ENCODE peak calls at places on chromosomes 7 and 10, in four cellular contexts. J is right cardiac atrium, X is NCI-H226, E is tibial artery. B is an unnamed sample.

GRCh38 chr7:21618706-21619105 is 75.9 kb downstream of the DNAH11 start:
- DNase-seq in J (no peak), X (no peak), E (no peak), B (no peak)

GRCh38 chr10:17216901-17217395 is 11.1 kb upstream of the VIM start:
- DNase-seq in X (no peak), J (no peak), E (no peak), B (no peak)

GRCh38 chr7:26704786-26705185 is 159.6 kb downstream of the SKAP2 start:
- DNase-seq in E (no peak), J (no peak), X (no peak), B (no peak)

GRCh38 chr10:114042895-114043531 is 653 bp upstream of the ADRB1 start:
- DNase-seq in E (no peak), X (no peak), J (peak), B (no peak)

GRCh38 chr7:4227105-4228010 is 454.7 kb upstream of the FOXK1 start:
- DNase-seq in E (no peak), X (no peak), J (no peak), B (peak)

GRCh38 chr10:33612116-33612515 is 277.6 kb upstream of the NRP1 start:
- DNase-seq in X (no peak), E (no peak), J (no peak), B (no peak)

GRCh38 chr10:60645928-60646433 is 132.3 kb upstream of the CDK1 start:
- DNase-seq in J (no peak), E (no peak), X (no peak), B (no peak)

GRCh38 chr7:36227223-36227622 is 74.2 kb downstream of the EEPD1 start:
- DNase-seq in J (peak), X (no peak), E (peak), B (no peak)

GRCh38 chr7:21028186-21028989 is 241.7 kb upstream of the SP8 start:
- DNase-seq in E (peak), J (no peak), X (peak), B (peak)

GRCh38 chr10:26665080-26666048 is 32.1 kb upstream of the PDSS1 start:
- DNase-seq in E (no peak), J (no peak), X (no peak), B (no peak)

GRCh38 chr7:156152380-156152779 is 340.1 kb upstream of the SHH start:
- DNase-seq in J (no peak), X (no peak), E (no peak), B (no peak)

GRCh38 chr7:71521506-71521905 is 389.6 kb downstream of the GALNT17 start:
- DNase-seq in J (peak), E (peak), X (no peak), B (no peak)

GRCh38 chr10:96334888-96335526 is 23.8 kb downstream of the OPALIN start:
- DNase-seq in X (no peak), J (no peak), E (no peak), B (peak)

GRCh38 chr7:133676805-133677370 is 424.0 kb downstream of the EXOC4 start:
- DNase-seq in E (no peak), X (peak), J (no peak), B (no peak)

GRCh38 chr10:4953405-4953804 is 9.8 kb upstream of the AKR1C1 start:
- DNase-seq in E (no peak), J (no peak), X (no peak), B (no peak)

GRCh38 chr7:105954711-105955110 is 8.4 kb upstream of the CDHR3 start:
- DNase-seq in X (no peak), J (no peak), E (no peak), B (no peak)

GRCh38 chr7:96084880-96085551 is 236.9 kb downstream of the SLC25A13 start:
- DNase-seq in X (peak), E (no peak), J (no peak), B (no peak)

GRCh38 chr10:70418229-70418628 is 14.3 kb downstream of the EIF4EBP2 start:
- DNase-seq in X (peak), J (no peak), E (no peak), B (no peak)

GRCh38 chr10:102324061-102324460 is 71.4 kb upstream of the NFKB2 start:
- DNase-seq in X (peak), J (no peak), E (no peak), B (no peak)

GRCh38 chr10:117741524-117741923 is 199.0 kb downstream of the EMX2 start:
- DNase-seq in X (no peak), E (no peak), J (no peak), B (no peak)

GRCh38 chr10:42995537-42995936 is 81.3 kb upstream of the RET start:
- DNase-seq in E (no peak), X (no peak), J (no peak), B (no peak)

B was measured in DMS79 treated with DMSO at 0.1 percent for 48 hours.